ENCODE peak calls at places on chromosomes 3 and 15, in five cellular contexts. One of them, this sample, is unnamed.

GRCh38 chr3:190121061-190121765 is 516 bp upstream of the P3H2 start:
- DNase-seq in aorta: no peak
- DNase-seq in psoas muscle: no peak
- DNase-seq in trophoblast cell: no peak
- DNase-seq in RWPE1: no peak
- DNase-seq in this sample: no peak

GRCh38 chr15:65509321-65509720 is 8.2 kb downstream of the DPP8 start:
- DNase-seq in aorta: no peak
- DNase-seq in psoas muscle: no peak
- DNase-seq in trophoblast cell: no peak
- DNase-seq in RWPE1: no peak
- DNase-seq in this sample: no peak

GRCh38 chr15:47794266-47794914 is 77.1 kb downstream of the SEMA6D start:
- DNase-seq in aorta: no peak
- DNase-seq in psoas muscle: no peak
- DNase-seq in trophoblast cell: no peak
- DNase-seq in RWPE1: peak; percentile 33
- DNase-seq in this sample: no peak

GRCh38 chr15:80615783-80616391 is 79.2 kb upstream of the ABHD17C start:
- DNase-seq in aorta: no peak
- DNase-seq in psoas muscle: peak; percentile 57
- DNase-seq in trophoblast cell: peak; percentile 97
- DNase-seq in RWPE1: peak; percentile 48
- DNase-seq in this sample: no peak

GRCh38 chr3:49339593-49339946 is 283 bp downstream of the USP4 start:
- DNase-seq in aorta: peak; percentile 84
- DNase-seq in psoas muscle: peak; percentile 34
- DNase-seq in trophoblast cell: no peak
- DNase-seq in RWPE1: no peak
- DNase-seq in this sample: no peak

GRCh38 chr15:26443321-26443720 is 329.5 kb downstream of the GABRB3 start:
- DNase-seq in aorta: no peak
- DNase-seq in psoas muscle: no peak
- DNase-seq in trophoblast cell: no peak
- DNase-seq in RWPE1: no peak
- DNase-seq in this sample: no peak

GRCh38 chr3:189186093-189186492 is 14.3 kb downstream of the TPRG1 start:
- DNase-seq in aorta: no peak
- DNase-seq in psoas muscle: no peak
- DNase-seq in trophoblast cell: peak; percentile 28
- DNase-seq in RWPE1: no peak
- DNase-seq in this sample: no peak

GRCh38 chr15:92071030-92071644 is 217.6 kb downstream of the SLCO3A1 start:
- DNase-seq in aorta: no peak
- DNase-seq in psoas muscle: no peak
- DNase-seq in trophoblast cell: peak; percentile 9
- DNase-seq in RWPE1: no peak
- DNase-seq in this sample: no peak

GRCh38 chr3:149314807-149315578 is 18.4 kb downstream of the TM4SF18 start:
- DNase-seq in aorta: no peak
- DNase-seq in psoas muscle: no peak
- DNase-seq in trophoblast cell: no peak
- DNase-seq in RWPE1: no peak
- DNase-seq in this sample: no peak

GRCh38 chr3:116000315-116000714 is 377.0 kb downstream of the GAP43 start:
- DNase-seq in aorta: no peak
- DNase-seq in psoas muscle: no peak
- DNase-seq in trophoblast cell: peak; percentile 3
- DNase-seq in RWPE1: peak; percentile 76
- DNase-seq in this sample: no peak

GRCh38 chr15:76576526-76577279 is 240.1 kb downstream of the ISL2 start:
- DNase-seq in aorta: peak; percentile 87
- DNase-seq in psoas muscle: peak; percentile 38
- DNase-seq in trophoblast cell: no peak
- DNase-seq in RWPE1: no peak
- DNase-seq in this sample: no peak

GRCh38 chr3:178761461-178761860 is 225.2 kb downstream of the KCNMB2 start:
- DNase-seq in aorta: no peak
- DNase-seq in psoas muscle: no peak
- DNase-seq in trophoblast cell: no peak
- DNase-seq in RWPE1: no peak
- DNase-seq in this sample: no peak

GRCh38 chr3:122366379-122366749 is 16.7 kb downstream of the MIX23 start:
- DNase-seq in aorta: no peak
- DNase-seq in psoas muscle: no peak
- DNase-seq in trophoblast cell: no peak
- DNase-seq in RWPE1: no peak
- DNase-seq in this sample: no peak
- H3K27ac ChIP-seq in aorta: no peak overlapping the region
- H3K27ac ChIP-seq in psoas muscle: no peak overlapping the region
- H3K27ac ChIP-seq in trophoblast cell: no peak overlapping the region
- H3K27ac ChIP-seq in RWPE1: no peak overlapping the region
- H3K27ac ChIP-seq in this sample: no peak overlapping the region

DNA sequence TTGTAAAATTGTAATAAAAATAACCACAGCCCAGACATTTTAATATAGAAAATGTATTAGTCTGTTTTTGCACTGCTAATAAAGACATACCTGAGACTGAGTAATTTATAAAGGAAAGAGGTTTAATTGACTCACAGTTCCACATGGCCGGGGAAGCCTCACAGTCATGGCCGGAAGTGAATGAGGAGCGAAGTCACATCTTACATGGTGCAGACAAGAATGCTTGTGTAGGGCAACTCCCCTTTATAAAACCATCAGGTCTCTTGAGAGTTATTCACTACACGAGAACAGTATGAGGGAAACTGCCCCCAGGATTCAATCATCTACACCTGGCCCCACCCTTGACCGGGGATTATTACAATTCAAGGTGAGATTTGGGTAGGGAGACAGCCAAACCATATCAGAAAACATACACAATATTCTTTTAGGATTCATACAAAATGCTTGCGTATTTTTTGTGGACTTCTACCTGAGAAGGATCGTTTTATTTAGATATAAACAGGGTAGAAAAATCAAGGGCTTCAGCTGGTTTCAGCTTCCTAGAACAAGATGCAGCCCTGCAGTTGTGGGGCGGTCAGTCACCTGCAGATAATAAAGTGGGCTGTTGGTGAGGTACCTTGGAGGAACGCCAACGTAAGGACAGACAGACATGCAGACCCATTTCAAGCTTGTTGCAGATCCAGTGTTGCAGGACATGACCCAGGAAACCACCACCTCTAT is 101.9 kb downstream of the TNIK start:
- DNase-seq in aorta: no peak
- DNase-seq in psoas muscle: no peak
- DNase-seq in trophoblast cell: no peak
- DNase-seq in RWPE1: no peak
- DNase-seq in this sample: no peak
- H3K27ac ChIP-seq in aorta: no peak overlapping the region
- H3K27ac ChIP-seq in psoas muscle: no peak overlapping the region
- H3K27ac ChIP-seq in trophoblast cell: no peak overlapping the region
- H3K27ac ChIP-seq in RWPE1: no peak overlapping the region
- H3K27ac ChIP-seq in this sample: no peak overlapping the region

DNA sequence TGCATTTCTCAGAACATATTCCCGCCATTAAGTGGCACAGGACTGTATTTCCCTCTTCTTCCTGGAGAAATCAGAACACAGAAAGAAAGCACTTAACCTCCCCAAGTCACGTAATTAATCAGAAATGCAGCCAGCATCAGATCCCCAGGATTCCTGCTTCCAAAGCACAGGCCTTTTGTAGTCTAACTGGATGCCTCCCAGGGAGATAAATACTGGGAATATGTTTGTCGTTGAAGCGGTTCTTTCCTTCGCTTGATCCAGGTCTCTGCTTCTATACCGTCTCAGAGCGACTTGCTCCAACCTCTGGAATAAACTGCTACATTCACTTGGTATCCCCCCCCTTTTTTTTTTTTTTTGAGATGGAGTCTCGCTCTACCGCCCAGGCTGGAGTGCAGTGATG is 198.6 kb downstream of the KBTBD8 start:
- DNase-seq in aorta: no peak
- DNase-seq in psoas muscle: no peak
- DNase-seq in trophoblast cell: no peak
- DNase-seq in RWPE1: no peak
- DNase-seq in this sample: no peak
- H3K27ac ChIP-seq in aorta: no peak overlapping the region
- H3K27ac ChIP-seq in psoas muscle: no peak overlapping the region
- H3K27ac ChIP-seq in trophoblast cell: no peak overlapping the region
- H3K27ac ChIP-seq in RWPE1: no peak overlapping the region
- H3K27ac ChIP-seq in this sample: no peak overlapping the region

GRCh38 chr15:74789171-74789627 is 7.3 kb downstream of the CSK start:
- DNase-seq in aorta: no peak
- DNase-seq in psoas muscle: no peak
- DNase-seq in trophoblast cell: no peak
- DNase-seq in RWPE1: no peak
- DNase-seq in this sample: peak; percentile 39

GRCh38 chr15:74791667-74792066 is 9.8 kb downstream of the CSK start:
- DNase-seq in aorta: no peak
- DNase-seq in psoas muscle: no peak
- DNase-seq in trophoblast cell: no peak
- DNase-seq in RWPE1: no peak
- DNase-seq in this sample: no peak

GRCh38 chr15:74789741-74790079 is 7.8 kb downstream of the CSK start:
- DNase-seq in aorta: no peak
- DNase-seq in psoas muscle: no peak
- DNase-seq in trophoblast cell: no peak
- DNase-seq in RWPE1: no peak
- DNase-seq in this sample: no peak

GRCh38 chr15:74791007-74791406 is 9.1 kb downstream of the CSK start:
- DNase-seq in aorta: no peak
- DNase-seq in psoas muscle: no peak
- DNase-seq in trophoblast cell: no peak
- DNase-seq in RWPE1: no peak
- DNase-seq in this sample: no peak

GRCh38 chr15:74790080-74790916 is 8.4 kb downstream of the CSK start:
- DNase-seq in aorta: peak; percentile 94
- DNase-seq in psoas muscle: peak; percentile 74
- DNase-seq in trophoblast cell: no peak
- DNase-seq in RWPE1: no peak
- DNase-seq in this sample: peak; percentile 67
- H3K27ac ChIP-seq in aorta: peak overlapping the region; percentile 23
- H3K27ac ChIP-seq in psoas muscle: peak overlapping the region; percentile 63
- H3K27ac ChIP-seq in trophoblast cell: no peak overlapping the region
- H3K27ac ChIP-seq in RWPE1: peak overlapping the region; percentile 63
- H3K27ac ChIP-seq in this sample: peak overlapping the region; percentile 91

GRCh38 chr3:58464875-58465274 is 27.0 kb upstream of the KCTD6 start:
- DNase-seq in aorta: no peak
- DNase-seq in psoas muscle: no peak
- DNase-seq in trophoblast cell: no peak
- DNase-seq in RWPE1: no peak
- DNase-seq in this sample: no peak
- H3K27ac ChIP-seq in aorta: no peak overlapping the region
- H3K27ac ChIP-seq in psoas muscle: no peak overlapping the region
- H3K27ac ChIP-seq in trophoblast cell: no peak overlapping the region
- H3K27ac ChIP-seq in RWPE1: no peak overlapping the region
- H3K27ac ChIP-seq in this sample: no peak overlapping the region

DNA sequence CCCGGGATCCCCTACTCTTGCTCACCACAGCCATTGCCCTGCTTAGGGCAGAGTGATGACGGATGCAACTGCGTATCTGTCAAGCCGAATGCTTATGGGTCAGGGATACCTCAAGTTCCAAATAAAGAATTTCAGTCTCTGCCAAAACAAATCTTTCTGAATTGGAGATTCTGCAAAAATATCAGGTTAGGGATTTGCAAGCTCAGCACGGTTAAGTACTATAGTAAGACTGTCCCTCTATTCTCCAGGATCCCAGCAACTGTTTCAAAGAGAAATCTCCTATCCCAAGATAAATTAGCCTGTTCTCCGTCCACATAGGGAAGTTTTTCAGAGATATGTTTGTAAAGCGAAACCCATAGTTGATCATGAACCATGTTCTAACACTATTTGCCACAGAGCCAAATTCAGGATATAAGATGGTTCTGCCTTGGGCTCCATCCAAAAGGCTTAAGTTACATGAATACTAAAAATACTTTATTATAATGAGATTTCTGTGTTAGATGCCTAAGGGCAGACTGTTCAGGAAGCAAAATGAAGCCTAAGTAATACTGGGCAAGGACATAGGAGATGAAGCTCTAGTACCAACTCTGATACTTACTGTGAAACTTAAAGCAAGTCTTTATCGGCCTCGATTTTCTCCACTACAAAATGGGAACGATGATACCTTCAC is 100.1 kb upstream of the LPP start:
- DNase-seq in aorta: no peak
- DNase-seq in psoas muscle: no peak
- DNase-seq in trophoblast cell: no peak
- DNase-seq in RWPE1: no peak
- DNase-seq in this sample: no peak
- H3K27ac ChIP-seq in aorta: peak overlapping the region; percentile 72
- H3K27ac ChIP-seq in psoas muscle: peak overlapping the region; percentile 65
- H3K27ac ChIP-seq in trophoblast cell: no peak overlapping the region
- H3K27ac ChIP-seq in RWPE1: no peak overlapping the region
- H3K27ac ChIP-seq in this sample: no peak overlapping the region

DNA sequence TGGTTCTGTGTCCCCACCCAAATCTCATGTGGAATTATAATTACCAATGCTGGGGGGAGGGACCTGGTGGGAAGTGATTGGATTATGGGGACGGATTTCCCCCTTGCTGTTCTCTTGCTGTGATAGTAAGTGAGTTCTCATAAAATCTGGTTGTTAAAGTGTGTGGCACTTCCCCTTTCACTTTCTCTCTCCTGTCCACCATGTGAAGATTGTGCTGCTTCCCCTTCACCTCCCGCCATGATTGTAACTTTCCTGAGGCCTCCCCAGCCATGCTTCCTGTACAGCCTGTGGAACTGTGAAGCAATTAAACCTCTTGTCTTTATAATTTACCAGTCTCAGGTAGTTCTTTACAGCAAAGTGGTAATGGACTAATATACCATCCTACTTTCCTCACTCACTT is 289.6 kb downstream of the EFHB start:
- DNase-seq in aorta: no peak
- DNase-seq in psoas muscle: no peak
- DNase-seq in trophoblast cell: no peak
- DNase-seq in RWPE1: no peak
- DNase-seq in this sample: peak; percentile 21
- H3K27ac ChIP-seq in aorta: no peak overlapping the region
- H3K27ac ChIP-seq in psoas muscle: no peak overlapping the region
- H3K27ac ChIP-seq in trophoblast cell: no peak overlapping the region
- H3K27ac ChIP-seq in RWPE1: no peak overlapping the region
- H3K27ac ChIP-seq in this sample: no peak overlapping the region